ENCODE peak calls at places on chromosomes 12 and 14, in four cellular contexts. One of them, this sample, is unnamed.

GRCh38 chr14:69827560-69827959 is 30.5 kb upstream of the SLC10A1 start:
- DNase-seq in fibroblast of lung: no peak
- DNase-seq in astrocyte: no peak
- DNase-seq in H9: no peak
- DNase-seq in this sample: no peak

GRCh38 chr12:42468341-42468821 is 121.2 kb downstream of the PRICKLE1 start:
- DNase-seq in fibroblast of lung: no peak
- DNase-seq in astrocyte: peak
- DNase-seq in H9: no peak
- DNase-seq in this sample: no peak

GRCh38 chr14:102187044-102187443 is 47.3 kb downstream of the WDR20 start:
- DNase-seq in fibroblast of lung: peak
- DNase-seq in astrocyte: peak
- DNase-seq in H9: no peak
- DNase-seq in this sample: no peak

GRCh38 chr12:110224379-110225304 is 56.4 kb upstream of the ATP2A2 start:
- DNase-seq in fibroblast of lung: peak
- DNase-seq in astrocyte: peak
- DNase-seq in H9: no peak
- DNase-seq in this sample: no peak

GRCh38 chr14:105300542-105301102 is at the start of gene BRF1:
- DNase-seq in fibroblast of lung: peak
- DNase-seq in astrocyte: peak
- DNase-seq in H9: peak
- DNase-seq in this sample: peak

GRCh38 chr14:88682495-88683114 is 110.1 kb downstream of the EML5 start:
- DNase-seq in fibroblast of lung: no peak
- DNase-seq in astrocyte: no peak
- DNase-seq in H9: peak
- DNase-seq in this sample: peak

GRCh38 chr14:55339770-55340169 is 68.5 kb downstream of the FBXO34 start:
- DNase-seq in fibroblast of lung: no peak
- DNase-seq in astrocyte: no peak
- DNase-seq in H9: no peak
- DNase-seq in this sample: no peak

GRCh38 chr12:101064721-101065120 is 145.3 kb downstream of the SLC5A8 start:
- DNase-seq in fibroblast of lung: no peak
- DNase-seq in astrocyte: no peak
- DNase-seq in H9: no peak
- DNase-seq in this sample: no peak

GRCh38 chr14:68464716-68465115 is 328.2 kb downstream of the ZFP36L1 start:
- DNase-seq in fibroblast of lung: peak
- DNase-seq in astrocyte: peak
- DNase-seq in H9: no peak
- DNase-seq in this sample: no peak

GRCh38 chr12:122870867-122871664 is 24.9 kb downstream of the VPS37B start:
- DNase-seq in fibroblast of lung: peak
- DNase-seq in astrocyte: peak
- DNase-seq in H9: no peak
- DNase-seq in this sample: peak

GRCh38 chr14:92850492-92850891 is 56.4 kb downstream of the GOLGA5 start:
- DNase-seq in fibroblast of lung: no peak
- DNase-seq in astrocyte: peak
- DNase-seq in H9: no peak
- DNase-seq in this sample: no peak

GRCh38 chr14:78446807-78447206 is 276.6 kb downstream of the NRXN3 start:
- DNase-seq in fibroblast of lung: no peak
- DNase-seq in astrocyte: no peak
- DNase-seq in H9: peak
- DNase-seq in this sample: peak

GRCh38 chr14:90781344-90781761 is 34.9 kb downstream of the TTC7B start:
- DNase-seq in fibroblast of lung: peak
- DNase-seq in astrocyte: peak
- DNase-seq in H9: no peak
- DNase-seq in this sample: no peak

GRCh38 chr14:55381040-55381439 is 30.6 kb downstream of the ATG14 start:
- DNase-seq in fibroblast of lung: no peak
- DNase-seq in astrocyte: no peak
- DNase-seq in H9: no peak
- DNase-seq in this sample: no peak

GRCh38 chr14:105867961-105868599 is 341.7 kb downstream of the TMEM121 start:
- DNase-seq in fibroblast of lung: no peak
- DNase-seq in astrocyte: no peak
- DNase-seq in H9: no peak
- DNase-seq in this sample: no peak

GRCh38 chr12:106736051-106736957 is 38.2 kb upstream of the RIC8B start:
- DNase-seq in fibroblast of lung: no peak
- DNase-seq in astrocyte: no peak
- DNase-seq in H9: no peak
- DNase-seq in this sample: no peak

GRCh38 chr12:98983647-98984046 is 338.6 kb downstream of the APAF1 start:
- DNase-seq in fibroblast of lung: peak
- DNase-seq in astrocyte: no peak
- DNase-seq in H9: no peak
- DNase-seq in this sample: no peak

GRCh38 chr14:54356172-54356571 is 40.6 kb upstream of the CDKN3 start:
- DNase-seq in fibroblast of lung: peak
- DNase-seq in astrocyte: peak
- DNase-seq in H9: no peak
- DNase-seq in this sample: no peak

GRCh38 chr12:53725824-53726223 is 1.4 kb downstream of the CALCOCO1 start:
- DNase-seq in fibroblast of lung: no peak
- DNase-seq in astrocyte: peak
- DNase-seq in H9: no peak
- DNase-seq in this sample: no peak

GRCh38 chr12:114981036-114981435 is 297.1 kb upstream of the TBX3 start:
- DNase-seq in fibroblast of lung: peak
- DNase-seq in astrocyte: no peak
- DNase-seq in H9: no peak
- DNase-seq in this sample: no peak

GRCh38 chr12:129067482-129067881 is 214.2 kb downstream of the GLT1D1 start:
- DNase-seq in fibroblast of lung: no peak
- DNase-seq in astrocyte: peak
- DNase-seq in H9: peak
- DNase-seq in this sample: peak

GRCh38 chr14:33114331-33114730 is 175.7 kb downstream of the NPAS3 start:
- DNase-seq in fibroblast of lung: no peak
- DNase-seq in astrocyte: no peak
- DNase-seq in H9: no peak
- DNase-seq in this sample: no peak

GRCh38 chr14:102020058-102020971 is 55.9 kb downstream of the DYNC1H1 start:
- DNase-seq in fibroblast of lung: peak
- DNase-seq in astrocyte: peak
- DNase-seq in H9: no peak
- DNase-seq in this sample: no peak

GRCh38 chr12:7039403-7039802 is 21.1 kb upstream of the C1S start:
- DNase-seq in fibroblast of lung: no peak
- DNase-seq in astrocyte: no peak
- DNase-seq in H9: no peak
- DNase-seq in this sample: no peak
- H3K9ac ChIP-seq in fibroblast of lung: no peak
- H3K9ac ChIP-seq in astrocyte: no peak
- H3K9ac ChIP-seq in H9: no peak
- H3K9ac ChIP-seq in this sample: no peak

GRCh38 chr14:43697003-43697402 is 810.1 kb downstream of the FSCB start:
- DNase-seq in fibroblast of lung: no peak
- DNase-seq in astrocyte: no peak
- DNase-seq in H9: no peak
- DNase-seq in this sample: no peak
- TF ChIP-seq CTCF in fibroblast of lung: no peak
- TF ChIP-seq CTCF in astrocyte: no peak
- TF ChIP-seq CTCF in H9: peak
- TF ChIP-seq CTCF in this sample: no peak

GRCh38 chr14:22557846-22558220 is 31.2 kb downstream of the DAD1 start:
- DNase-seq in fibroblast of lung: no peak
- DNase-seq in astrocyte: no peak
- DNase-seq in H9: no peak
- DNase-seq in this sample: no peak

GRCh38 chr14:22559041-22559440 is 30.0 kb downstream of the DAD1 start:
- DNase-seq in fibroblast of lung: no peak
- DNase-seq in astrocyte: no peak
- DNase-seq in H9: no peak
- DNase-seq in this sample: no peak

GRCh38 chr14:22556021-22556989 is 32.7 kb downstream of the DAD1 start:
- DNase-seq in fibroblast of lung: peak
- DNase-seq in astrocyte: peak
- DNase-seq in H9: no peak
- DNase-seq in this sample: no peak

GRCh38 chr14:22556990-22557623 is 31.9 kb downstream of the DAD1 start:
- DNase-seq in fibroblast of lung: peak
- DNase-seq in astrocyte: peak
- DNase-seq in H9: peak
- DNase-seq in this sample: peak

DNA sequence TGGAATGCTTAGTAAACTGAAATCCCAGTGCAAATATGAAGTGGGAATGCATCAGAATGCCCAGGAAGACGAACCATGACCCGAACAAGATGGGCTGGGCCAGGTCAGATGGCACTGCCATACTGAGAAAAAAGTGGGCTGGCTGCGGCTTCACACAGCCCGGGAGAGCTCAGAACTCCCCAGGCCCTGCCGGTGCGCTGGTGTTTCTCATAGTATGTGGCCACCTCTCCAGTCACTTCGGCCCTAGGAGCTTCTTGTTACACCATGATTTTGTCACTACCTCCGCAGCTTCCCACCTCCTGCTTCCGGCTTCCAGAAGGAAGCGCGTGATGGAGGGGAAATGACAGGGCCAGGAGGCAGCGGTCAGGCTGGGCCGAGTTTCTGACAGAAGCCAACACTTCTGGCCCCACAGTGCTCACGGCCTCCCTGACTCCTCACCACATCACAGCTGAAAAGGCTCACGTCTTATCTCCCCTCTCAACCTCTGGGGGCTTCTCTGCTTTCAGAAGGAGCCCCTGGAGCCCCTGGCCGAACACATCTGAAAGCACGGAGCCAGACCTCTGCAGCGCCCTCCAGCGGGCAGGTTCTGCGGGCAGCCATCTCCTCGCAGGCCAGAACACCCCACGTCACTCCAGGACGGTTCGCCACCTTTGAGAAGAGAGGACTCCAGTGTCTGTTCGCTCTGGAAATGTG is 30.7 kb downstream of the DAD1 start:
- DNase-seq in fibroblast of lung: no peak
- DNase-seq in astrocyte: no peak
- DNase-seq in H9: peak
- DNase-seq in this sample: peak
- H3K9ac ChIP-seq in fibroblast of lung: no peak
- H3K9ac ChIP-seq in astrocyte: no peak
- H3K9ac ChIP-seq in H9: no peak
- H3K9ac ChIP-seq in this sample: no peak

GRCh38 chr14:58807271-58807670 is 169.5 kb downstream of the DACT1 start:
- DNase-seq in fibroblast of lung: no peak
- DNase-seq in astrocyte: no peak
- DNase-seq in H9: no peak
- DNase-seq in this sample: no peak

GRCh38 chr14:58808828-58809227 is 171.1 kb downstream of the DACT1 start:
- DNase-seq in fibroblast of lung: peak
- DNase-seq in astrocyte: no peak
- DNase-seq in H9: no peak
- DNase-seq in this sample: no peak

GRCh38 chr14:58812050-58812690 is 174.4 kb downstream of the DACT1 start:
- DNase-seq in fibroblast of lung: no peak
- DNase-seq in astrocyte: no peak
- DNase-seq in H9: no peak
- DNase-seq in this sample: no peak

GRCh38 chr14:58805605-58806358 is 168.0 kb downstream of the DACT1 start:
- DNase-seq in fibroblast of lung: peak
- DNase-seq in astrocyte: peak
- DNase-seq in H9: no peak
- DNase-seq in this sample: no peak

DNA sequence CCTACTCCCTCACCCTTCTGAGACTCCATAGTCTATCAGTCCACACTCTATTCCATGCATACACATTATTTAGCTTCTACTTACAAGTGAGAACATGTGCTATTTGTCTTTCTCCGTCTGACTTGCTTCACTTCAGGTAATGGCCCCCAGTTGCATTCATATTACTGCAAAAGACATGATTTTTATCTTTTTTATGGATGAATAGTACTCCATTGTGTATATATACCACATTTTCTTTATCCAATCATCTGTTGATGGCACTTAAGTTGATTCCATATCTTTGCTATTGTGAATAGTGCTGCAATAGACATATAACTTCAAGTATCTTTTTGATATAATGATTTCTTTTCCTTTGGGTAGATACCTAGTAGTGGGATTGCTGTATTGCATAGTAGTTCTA is 171.8 kb downstream of the DACT1 start:
- DNase-seq in fibroblast of lung: no peak
- DNase-seq in astrocyte: no peak
- DNase-seq in H9: no peak
- DNase-seq in this sample: no peak
- TF ChIP-seq CTCF in fibroblast of lung: no peak
- TF ChIP-seq CTCF in astrocyte: no peak
- TF ChIP-seq CTCF in H9: no peak
- TF ChIP-seq CTCF in this sample: no peak

DNA sequence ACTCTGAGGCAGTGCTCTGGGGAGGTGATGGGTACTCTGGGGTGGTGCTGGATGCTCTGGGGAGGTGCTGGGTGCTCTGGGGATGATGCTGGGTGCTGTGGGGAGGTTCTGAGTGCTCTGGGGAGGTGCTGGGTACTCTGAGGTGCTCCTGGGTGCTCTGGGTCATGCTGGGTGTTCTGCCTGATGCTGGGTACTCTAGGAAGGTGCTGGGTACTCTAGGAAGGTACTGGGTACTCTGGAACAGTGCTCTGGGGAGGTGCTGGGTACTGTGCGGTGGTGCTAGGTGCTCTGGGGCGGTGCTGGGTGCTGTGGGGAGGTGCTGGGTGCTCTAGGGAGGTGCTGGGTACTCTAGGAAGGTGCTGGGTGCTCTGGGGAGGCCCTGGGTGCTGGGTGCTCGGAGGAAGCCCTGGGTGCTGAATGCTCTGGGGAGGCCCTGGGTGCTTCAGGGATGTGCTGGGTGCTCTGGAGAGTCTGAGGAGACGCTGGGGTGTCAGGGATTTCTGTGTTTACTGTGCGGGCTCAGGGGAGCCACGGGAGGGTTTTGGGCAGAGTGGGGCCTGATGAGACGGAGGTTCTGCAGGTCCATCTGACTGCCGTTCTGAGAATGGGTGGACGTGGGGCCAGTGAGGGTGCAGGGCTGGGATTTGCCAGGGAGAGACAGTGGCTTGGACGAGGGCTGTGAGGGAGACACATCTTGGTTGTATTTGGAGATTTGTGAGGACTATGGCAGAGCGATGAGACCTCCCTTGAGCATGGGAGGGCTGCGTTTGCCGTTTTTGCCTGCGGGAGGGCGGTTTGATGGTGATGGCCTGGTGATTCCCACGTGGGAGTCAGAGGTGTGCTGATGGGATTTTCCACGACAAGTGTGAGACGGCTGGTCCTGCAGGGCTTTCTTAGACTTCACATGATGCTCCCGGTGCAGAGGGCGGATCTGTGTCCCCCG is 30.0 kb downstream of the MMP17 start:
- DNase-seq in fibroblast of lung: no peak
- DNase-seq in astrocyte: no peak
- DNase-seq in H9: peak
- DNase-seq in this sample: no peak
- H3K9ac ChIP-seq in fibroblast of lung: no peak
- H3K9ac ChIP-seq in astrocyte: no peak
- H3K9ac ChIP-seq in H9: no peak
- H3K9ac ChIP-seq in this sample: no peak

This sample was measured in neural progenitor cell.